ENCODE peak calls at places on chromosome 10, in seven cellular contexts. I is A549, C is OCI-LY7, K is tibial artery, A is mammary epithelial cell, M is fibroblast of lung, P is brain microvascular endothelial cell. H is an unnamed sample.

GRCh38 chr10:22475857-22476600 is 130.7 kb downstream of the SPAG6 start:
- DNase-seq in I (no peak), C (no peak), K (no peak), A (no peak), M (no peak), P (no peak), H (no peak)

GRCh38 chr10:70903262-70903921 is 15.0 kb upstream of the PCBD1 start:
- DNase-seq in I (peak), C (peak), K (peak), A (peak), M (peak), P (peak), H (peak)

GRCh38 chr10:98971464-98971863 is 264.2 kb downstream of the HPSE2 start:
- DNase-seq in I (no peak), C (no peak), K (no peak), A (no peak), M (no peak), P (no peak), H (no peak)

GRCh38 chr10:77873558-77874380 is 52.8 kb downstream of the DLG5 start:
- DNase-seq in I (peak), C (peak), K (peak), A (peak), M (peak), P (peak), H (peak)

GRCh38 chr10:7444576-7445226 is 33.9 kb upstream of the SFMBT2 start:
- DNase-seq in I (no peak), C (no peak), K (peak), A (no peak), M (no peak), P (no peak), H (no peak)

GRCh38 chr10:32055478-32056135 is 618 bp downstream of the KIF5B start:
- DNase-seq in I (peak), C (peak), K (peak), A (peak), M (peak), P (peak), H (peak)

GRCh38 chr10:26556756-26557640 is 118.9 kb downstream of the APBB1IP start:
- DNase-seq in I (peak), C (peak), K (no peak), A (peak), M (peak), P (peak), H (peak)

GRCh38 chr10:116753759-116754158 is 11.4 kb upstream of the HSPA12A start:
- DNase-seq in I (no peak), C (no peak), K (peak), A (peak), M (peak), P (peak), H (no peak)

GRCh38 chr10:27998178-27998953 is 513 bp downstream of the ODAD2 start:
- DNase-seq in I (no peak), C (no peak), K (peak), A (no peak), M (peak), P (peak), H (peak)

GRCh38 chr10:106980711-106981460 is 183.6 kb downstream of the SORCS1 start:
- DNase-seq in I (no peak), C (no peak), K (no peak), A (no peak), M (no peak), P (no peak), H (no peak)
- TF ChIP-seq CTCF in I (no peak), C (no peak), K (no peak), A (no peak), M (no peak), P (no peak), H (no peak)

DNA sequence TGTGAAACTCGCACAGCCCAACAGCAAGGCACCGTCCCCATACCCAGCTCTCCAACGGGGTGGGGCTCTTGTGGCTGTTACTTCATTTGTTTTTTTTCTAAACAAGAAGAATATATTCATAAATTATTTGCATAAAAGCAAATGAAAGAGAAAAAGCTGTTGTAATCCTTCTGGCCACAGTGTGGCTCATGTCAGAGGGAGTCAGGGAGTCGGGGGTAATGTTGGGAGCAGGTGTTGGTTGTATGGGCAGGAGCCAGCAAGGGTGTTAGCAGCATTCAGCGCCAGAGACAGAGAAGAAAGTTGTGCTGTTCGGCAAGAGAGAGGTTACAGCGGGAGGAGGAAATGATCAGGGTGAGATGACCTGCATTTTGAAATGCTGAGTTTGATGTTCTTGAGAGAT is 13.3 kb downstream of the PFKP start:
- DNase-seq in I (no peak), C (peak), K (no peak), A (no peak), M (no peak), P (no peak), H (no peak)
- TF ChIP-seq CTCF in I (no peak), C (peak), K (no peak), A (no peak), M (peak), P (no peak), H (no peak)

GRCh38 chr10:3755440-3756359 is 29.3 kb downstream of the KLF6 start:
- DNase-seq in I (no peak), C (no peak), K (no peak), A (no peak), M (peak), P (peak), H (no peak)
- TF ChIP-seq CTCF in I (no peak), C (no peak), K (no peak), A (no peak), M (no peak), P (no peak), H (no peak)

GRCh38 chr10:46543379-46544014 is 13.0 kb downstream of the GPRIN2 start:
- DNase-seq in I (no peak), C (no peak), K (peak), A (no peak), M (no peak), P (no peak), H (no peak)

GRCh38 chr10:46545861-46546590 is 10.4 kb downstream of the GPRIN2 start:
- DNase-seq in I (peak), C (no peak), K (peak), A (no peak), M (no peak), P (no peak), H (peak)

GRCh38 chr10:46547331-46547880 is 9.1 kb downstream of the GPRIN2 start:
- DNase-seq in I (no peak), C (no peak), K (peak), A (no peak), M (no peak), P (no peak), H (peak)

GRCh38 chr10:46546591-46547330 is 9.7 kb downstream of the GPRIN2 start:
- DNase-seq in I (no peak), C (no peak), K (peak), A (peak), M (no peak), P (no peak), H (peak)

DNA sequence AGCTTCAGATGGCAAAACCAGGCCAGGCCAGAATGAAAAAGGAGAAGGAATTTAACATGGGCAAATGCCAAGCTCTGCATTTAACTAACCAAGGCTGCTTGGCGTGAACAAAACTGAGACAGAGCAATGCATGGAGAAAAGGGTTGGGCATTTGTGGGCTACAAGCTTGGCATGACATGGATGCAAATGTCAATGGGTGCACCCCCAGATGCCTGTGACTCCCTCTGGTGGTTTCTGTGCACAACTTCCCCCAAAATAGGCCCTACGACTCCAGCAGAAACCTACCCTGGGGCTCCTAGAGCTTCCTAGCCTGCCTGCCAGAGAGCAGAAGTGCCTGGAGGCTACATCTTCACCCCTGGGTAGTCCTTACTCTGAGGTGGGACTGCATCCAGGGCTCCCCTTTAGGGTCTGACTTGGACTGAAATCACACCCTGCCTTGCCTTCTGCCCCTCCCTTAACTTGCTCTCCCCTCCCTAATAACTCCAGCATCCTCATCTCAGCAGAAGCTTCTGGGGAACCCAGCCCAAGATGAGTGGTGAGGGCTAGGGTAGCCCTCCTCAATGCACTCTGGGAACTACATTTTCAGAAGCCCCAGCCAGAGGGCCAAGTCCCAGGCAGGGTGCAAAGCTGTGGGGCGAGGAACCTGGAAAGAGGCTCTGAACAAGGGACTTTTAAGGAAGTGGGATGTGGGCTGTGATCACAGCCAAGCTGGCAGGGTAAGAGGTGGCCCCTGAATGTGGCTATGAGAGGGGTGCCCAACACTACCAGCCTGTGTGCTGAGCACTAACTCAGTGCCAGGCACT is 11.3 kb downstream of the GPRIN2 start:
- DNase-seq in I (peak), C (peak), K (peak), A (peak), M (no peak), P (no peak), H (peak)
- TF ChIP-seq CTCF in I (peak), C (peak), K (no peak), A (peak), M (peak), P (peak), H (no peak)

GRCh38 chr10:123678376-123678775 is 12.2 kb downstream of the GPR26 start:
- DNase-seq in I (no peak), C (no peak), K (no peak), A (no peak), M (no peak), P (no peak), H (no peak)
- TF ChIP-seq CTCF in I (no peak), C (no peak), K (no peak), A (no peak), M (no peak), P (no peak), H (no peak)

GRCh38 chr10:35600193-35600592 is 4.9 kb upstream of the GJD4 start:
- DNase-seq in I (no peak), C (no peak), K (no peak), A (no peak), M (no peak), P (no peak), H (no peak)
- TF ChIP-seq CTCF in I (no peak), C (peak), K (no peak), A (peak), M (peak), P (peak), H (no peak)